ENCODE peak calls at places on chromosome 5, in nine cellular contexts. X, H, Y, D, Z, L, V, F and U are unnamed samples.

GRCh38 chr5:81750308-81751008 is 439 bp downstream of the SSBP2 start:
- DNase-seq in V (no peak), L (peak; percentile 85), Y (no peak), X (peak; percentile 91), D (no peak), F (no peak), H (no peak), Z (peak; percentile 67), U (peak; percentile 52)

GRCh38 chr5:173452098-173452497 is 123.9 kb upstream of the STC2 start:
- DNase-seq in Y (peak; percentile 98), X (no peak), H (no peak), D (no peak), F (no peak), V (no peak), L (no peak), Z (no peak), U (no peak)

GRCh38 chr5:36694351-36694750 is 87.9 kb downstream of the SLC1A3 start:
- DNase-seq in Y (no peak), X (no peak), D (no peak), V (no peak), F (no peak), H (no peak), Z (no peak), L (no peak), U (no peak)

GRCh38 chr5:121969660-121970295 is 8.0 kb downstream of the SRFBP1 start:
- DNase-seq in F (no peak), V (no peak), Z (no peak), Y (no peak), H (no peak), L (no peak), D (no peak), X (no peak), U (no peak)

GRCh38 chr5:142542906-142543305 is 143.0 kb downstream of the FGF1 start:
- DNase-seq in H (no peak), Y (no peak), X (no peak), Z (no peak), D (no peak), L (no peak), F (no peak), V (no peak), U (no peak)

GRCh38 chr5:18984559-18985080 is 1003.4 kb downstream of the CDH18 start:
- DNase-seq in Z (no peak), V (no peak), L (no peak), D (no peak), Y (no peak), F (no peak), X (no peak), H (no peak), U (no peak)

GRCh38 chr5:132024117-132024435 is 12.6 kb upstream of the ACSL6 start:
- DNase-seq in H (no peak), X (peak; percentile 59), D (no peak), Z (no peak), Y (no peak), F (no peak), L (no peak), V (no peak), U (no peak)

GRCh38 chr5:150485770-150486401 is 22.0 kb upstream of the NDST1 start:
- DNase-seq in V (no peak), X (peak; percentile 94), L (peak; percentile 91), Y (no peak), F (peak; percentile 43), D (peak; percentile 78), H (peak; percentile 80), Z (peak; percentile 88), U (no peak)

GRCh38 chr5:1792842-1793266 is 6.8 kb downstream of the MRPL36 start:
- DNase-seq in L (no peak), V (no peak), D (no peak), Y (peak; percentile 54), Z (no peak), F (no peak), X (no peak), H (no peak), U (no peak)

GRCh38 chr5:142110046-142110531 is 1.5 kb downstream of the NDFIP1 start:
- DNase-seq in X (no peak), Z (no peak), V (no peak), F (no peak), H (peak; percentile 39), Y (no peak), D (no peak), L (no peak), U (no peak)

GRCh38 chr5:56829137-56829536 is 13.8 kb downstream of the MAP3K1 start:
- DNase-seq in X (no peak), D (no peak), H (no peak), L (no peak), V (no peak), Z (no peak), F (no peak), Y (no peak), U (no peak)

GRCh38 chr5:3362606-3362910 is 233.1 kb upstream of the IRX1 start:
- DNase-seq in X (peak; percentile 68), F (no peak), L (no peak), V (peak; percentile 38), H (no peak), D (no peak), Z (no peak), Y (no peak), U (no peak)

DNA sequence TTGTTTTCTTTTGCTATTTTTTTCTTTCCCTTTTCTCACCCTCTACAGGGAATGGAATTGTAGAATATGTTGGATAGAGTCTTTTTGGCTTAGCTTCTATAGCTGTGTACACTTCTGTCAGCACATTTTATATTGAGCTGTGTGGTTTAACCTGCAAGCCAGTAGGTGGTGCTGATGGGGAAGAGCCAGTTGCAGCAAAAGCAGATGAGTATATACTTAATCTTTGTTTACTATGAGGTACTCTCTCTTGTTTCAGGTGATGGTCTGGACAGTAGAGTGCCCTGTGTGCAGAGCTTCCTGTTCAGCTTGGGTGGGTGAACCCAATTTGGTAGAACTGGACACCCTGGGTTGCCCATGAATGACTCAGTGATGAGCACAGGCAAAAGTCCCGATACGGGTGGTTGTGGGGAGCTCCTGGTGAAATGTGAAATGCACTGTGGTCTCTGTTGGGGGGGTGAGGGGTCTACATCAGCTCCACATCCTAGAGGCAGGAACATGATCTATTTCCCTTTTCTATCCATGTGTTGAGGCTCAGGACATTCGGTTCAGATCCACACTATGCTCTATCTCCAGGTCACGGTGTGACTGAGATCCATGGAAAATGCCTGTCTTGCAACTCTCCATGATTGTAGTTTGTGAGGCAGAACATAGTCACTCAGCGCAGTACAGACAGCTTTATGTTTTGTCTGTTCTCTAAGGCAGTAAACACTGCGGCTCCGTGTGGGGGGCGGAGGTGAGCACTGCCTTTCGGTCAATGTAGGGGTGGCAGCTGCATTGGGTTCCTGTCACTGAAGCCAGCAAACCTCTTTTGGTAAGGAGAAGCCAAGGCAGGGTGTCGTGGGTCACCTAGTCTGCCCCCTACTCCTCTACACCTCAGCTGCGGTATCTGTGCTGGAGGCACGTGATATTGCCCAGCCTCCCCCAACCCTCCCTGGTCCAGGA is 353.2 kb downstream of the PRR16 start:
- DNase-seq in V (no peak), H (no peak), D (no peak), F (no peak), Z (no peak), X (no peak), L (peak; percentile 43), Y (no peak), U (no peak)
- TF ChIP-seq CTCF in V (no peak), H (no peak), D (no peak), F (peak; percentile 50), Z (peak; percentile 29), X (no peak), L (peak; percentile 27), Y (no peak), U (no peak)

GRCh38 chr5:10825897-10826644 is 65.0 kb upstream of the DAP start:
- DNase-seq in H (no peak), V (no peak), L (no peak), Y (no peak), X (no peak), Z (no peak), D (no peak), F (no peak), U (no peak)
- TF ChIP-seq CTCF in H (no peak), V (no peak), L (no peak), Y (no peak), X (no peak), Z (peak; percentile 7), D (no peak), F (no peak), U (no peak)

DNA sequence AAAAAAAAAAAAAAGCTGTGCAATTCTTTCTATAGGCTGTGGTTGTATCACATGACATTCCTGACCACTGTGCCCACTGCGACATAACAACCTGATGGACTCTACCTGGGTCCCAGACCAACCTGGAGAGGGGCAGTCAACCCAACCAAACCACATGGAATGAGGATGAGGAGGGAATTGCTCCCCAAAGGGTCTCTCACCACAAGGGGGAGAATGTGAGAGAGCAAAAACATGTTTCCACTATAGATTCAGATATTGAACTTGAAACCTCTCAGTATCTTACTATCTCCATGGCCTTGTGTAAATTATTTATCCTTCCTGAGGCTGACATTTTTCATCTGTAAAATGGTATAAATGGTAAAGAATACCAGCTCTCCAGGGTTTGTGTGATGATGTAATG is 66.9 kb upstream of the SV2C start:
- DNase-seq in Z (no peak), X (no peak), D (no peak), F (no peak), V (no peak), Y (no peak), H (no peak), L (no peak), U (no peak)
- TF ChIP-seq CTCF in Z (no peak), X (no peak), D (no peak), F (peak; percentile 20), V (no peak), Y (no peak), H (no peak), L (no peak), U (no peak)

GRCh38 chr5:115773010-115773580 is 43.4 kb downstream of the CDO1 start:
- DNase-seq in Y (no peak), Z (no peak), F (no peak), X (no peak), L (no peak), V (no peak), D (no peak), H (no peak), U (no peak)

GRCh38 chr5:115766608-115767007 is 49.9 kb downstream of the CDO1 start:
- DNase-seq in X (no peak), V (no peak), D (no peak), F (no peak), L (no peak), H (no peak), Y (no peak), Z (no peak), U (no peak)

GRCh38 chr5:115767424-115767823 is 49.0 kb downstream of the CDO1 start:
- DNase-seq in H (no peak), X (no peak), Z (no peak), Y (no peak), V (no peak), D (no peak), F (no peak), L (no peak), U (no peak)

GRCh38 chr5:115774684-115775083 is 41.8 kb downstream of the CDO1 start:
- DNase-seq in H (no peak), L (no peak), D (no peak), V (no peak), F (no peak), Z (no peak), X (no peak), Y (no peak), U (no peak)

DNA sequence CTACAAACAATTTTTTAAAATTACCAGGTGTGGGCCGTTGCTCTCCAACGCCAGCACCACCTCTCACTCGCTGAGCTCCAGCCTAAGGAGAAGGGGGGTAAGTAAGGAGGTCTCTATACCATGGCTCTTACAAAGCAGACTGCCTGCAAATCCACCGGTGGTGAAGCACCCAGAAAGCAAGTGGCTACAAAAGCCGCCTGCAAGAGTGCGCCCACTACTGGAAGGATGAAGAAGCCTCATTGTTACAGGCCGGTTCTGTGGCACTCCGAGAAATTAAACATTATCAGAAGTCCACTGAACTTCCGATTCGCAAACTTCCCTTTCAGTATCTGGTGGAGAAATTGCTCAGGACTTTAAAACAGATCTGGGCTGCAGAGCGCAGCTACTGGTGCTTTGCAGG is 46.0 kb downstream of the CDO1 start:
- DNase-seq in Z (no peak), D (no peak), V (no peak), F (no peak), L (no peak), H (no peak), Y (no peak), X (no peak), U (no peak)
- TF ChIP-seq CTCF in Z (peak; percentile 28), D (no peak), V (no peak), F (peak; percentile 50), L (no peak), H (no peak), Y (no peak), X (no peak), U (no peak)